ENCODE peak calls at places on chromosomes 13 and 19, in six cellular contexts. P is neuronal stem cell, C is H9, N is IMR-90, S is trophoblast cell, T is H1. L is an unnamed sample.

GRCh38 chr19:40800339-40800996 is 1.5 kb downstream of the EGLN2 start:
- DNase-seq in N (no peak), P (no peak), T (no peak), S (no peak), C (no peak), L (no peak)

GRCh38 chr13:33676045-33676699 is 141.8 kb upstream of the RFC3 start:
- DNase-seq in T (no peak), N (no peak), S (no peak), P (no peak), C (no peak), L (no peak)

GRCh38 chr19:47510516-47511127 is 4.2 kb downstream of the NAPA start:
- DNase-seq in S (no peak), P (no peak), C (no peak), N (no peak), T (no peak), L (no peak)

GRCh38 chr19:40277356-40277755 is 7.8 kb downstream of the AKT2 start:
- DNase-seq in S (no peak), T (no peak), N (no peak), P (no peak), C (no peak), L (no peak)

GRCh38 chr13:96089749-96090239 is at the start of gene HS6ST3:
- DNase-seq in S (peak), P (peak), C (peak), N (no peak), T (peak), L (peak)

GRCh38 chr19:49533551-49534488 is 6.0 kb downstream of the RCN3 start:
- DNase-seq in S (peak), P (peak), N (peak), C (peak), T (no peak), L (peak)

GRCh38 chr19:16801599-16801998 is 27.6 kb upstream of the SIN3B start:
- DNase-seq in P (no peak), S (no peak), C (no peak), T (no peak), N (peak), L (peak)

GRCh38 chr19:2603320-2603719 is 99.2 kb downstream of the GNG7 start:
- DNase-seq in C (peak), N (no peak), T (no peak), S (no peak), P (no peak), L (no peak)

GRCh38 chr19:5809053-5809452 is 4.2 kb downstream of the NRTN start:
- DNase-seq in N (no peak), C (no peak), S (no peak), P (no peak), T (no peak), L (no peak)

GRCh38 chr19:40284501-40285352 is at the start of gene AKT2:
- DNase-seq in P (peak), N (peak), T (peak), S (no peak), C (peak), L (peak)

GRCh38 chr19:35955881-35956634 is 19.9 kb downstream of the LRFN3 start:
- DNase-seq in P (no peak), C (no peak), N (no peak), T (no peak), S (no peak), L (no peak)

GRCh38 chr13:91368676-91369425 is 21.4 kb downstream of the MIR17HG start:
- DNase-seq in C (no peak), P (no peak), T (no peak), N (peak), S (no peak), L (peak)

GRCh38 chr19:22335716-22336115 is 49.5 kb downstream of the ZNF729 start:
- DNase-seq in T (no peak), S (no peak), P (no peak), C (no peak), N (no peak), L (no peak)

GRCh38 chr19:2149980-2150793 is 1.2 kb downstream of the AP3D1 start:
- DNase-seq in N (peak), C (no peak), S (no peak), P (no peak), T (no peak), L (peak)

GRCh38 chr19:41687419-41687818 is 651 bp downstream of the CEACAM7 start:
- DNase-seq in N (no peak), T (no peak), P (no peak), C (no peak), S (no peak), L (no peak)

GRCh38 chr19:1574354-1574753 is 6.2 kb upstream of the MEX3D start:
- DNase-seq in N (no peak), P (no peak), T (no peak), C (no peak), S (no peak), L (no peak)

GRCh38 chr19:2867025-2867991 is at the start of gene ZNF556:
- DNase-seq in P (no peak), T (no peak), N (no peak), S (no peak), C (no peak), L (no peak)

GRCh38 chr19:7170983-7171382 is 101.5 kb downstream of the ZNF557 start:
- DNase-seq in T (no peak), N (no peak), S (no peak), C (no peak), P (no peak), L (no peak)

GRCh38 chr19:5718032-5718578 is 1.8 kb downstream of the LONP1 start:
- DNase-seq in S (no peak), N (peak), T (no peak), C (no peak), P (no peak), L (peak)

GRCh38 chr13:73792796-73793195 is 341.4 kb downstream of the KLF12 start:
- DNase-seq in N (no peak), T (no peak), S (no peak), C (no peak), P (no peak), L (no peak)

GRCh38 chr19:49889687-49890348 is 6.9 kb downstream of the IL4I1 start:
- DNase-seq in N (peak), T (peak), C (peak), P (peak), S (peak), L (peak)

GRCh38 chr13:46605824-46606554 is 53.0 kb downstream of the LRCH1 start:
- DNase-seq in S (no peak), P (no peak), T (no peak), N (no peak), C (no peak), L (no peak)

GRCh38 chr19:49338691-49339363 is 3.6 kb downstream of the CD37 start:
- DNase-seq in P (peak), C (peak), S (peak), N (no peak), T (peak), L (peak)

GRCh38 chr13:93624371-93624777 is 397.8 kb downstream of the GPC6 start:
- DNase-seq in P (no peak), T (no peak), N (no peak), C (no peak), S (no peak), L (no peak)

GRCh38 chr13:31485651-31486051 is 253.7 kb upstream of the RXFP2 start:
- DNase-seq in T (no peak), C (no peak), P (no peak), S (peak), N (no peak), L (no peak)

GRCh38 chr19:34999498-35000337 is at the start of gene GRAMD1A:
- DNase-seq in C (peak), N (peak), S (peak), T (peak), P (peak), L (peak)

GRCh38 chr13:26424181-26424580 is 133.3 kb upstream of the WASF3 start:
- DNase-seq in P (no peak), S (no peak), C (no peak), T (no peak), N (no peak), L (no peak)

GRCh38 chr19:16544468-16545231 is 2.4 kb upstream of the CHERP start:
- DNase-seq in P (no peak), N (no peak), C (no peak), S (no peak), T (no peak), L (no peak)

GRCh38 chr13:44879452-44880058 is 109.7 kb downstream of the NUFIP1 start:
- DNase-seq in N (peak), P (no peak), C (no peak), T (no peak), S (peak), L (peak)

GRCh38 chr13:25987987-25988386 is 63.8 kb downstream of the SHISA2 start:
- DNase-seq in P (no peak), C (no peak), N (no peak), S (no peak), T (no peak), L (no peak)

GRCh38 chr13:21077360-21078353 is 16.3 kb upstream of the LATS2 start:
- DNase-seq in T (no peak), C (peak), N (no peak), P (no peak), S (no peak), L (no peak)

GRCh38 chr13:97018029-97018819 is 23.9 kb upstream of the OXGR1 start:
- DNase-seq in S (peak), P (no peak), T (no peak), N (peak), C (peak), L (peak)

GRCh38 chr13:49184621-49185020 is 35.5 kb upstream of the MLNR start:
- DNase-seq in S (no peak), T (peak), P (no peak), N (no peak), C (no peak), L (no peak)

GRCh38 chr13:41418027-41418426 is 39.3 kb upstream of the RGCC start:
- DNase-seq in T (no peak), P (no peak), N (peak), C (no peak), S (no peak), L (peak)

DNA sequence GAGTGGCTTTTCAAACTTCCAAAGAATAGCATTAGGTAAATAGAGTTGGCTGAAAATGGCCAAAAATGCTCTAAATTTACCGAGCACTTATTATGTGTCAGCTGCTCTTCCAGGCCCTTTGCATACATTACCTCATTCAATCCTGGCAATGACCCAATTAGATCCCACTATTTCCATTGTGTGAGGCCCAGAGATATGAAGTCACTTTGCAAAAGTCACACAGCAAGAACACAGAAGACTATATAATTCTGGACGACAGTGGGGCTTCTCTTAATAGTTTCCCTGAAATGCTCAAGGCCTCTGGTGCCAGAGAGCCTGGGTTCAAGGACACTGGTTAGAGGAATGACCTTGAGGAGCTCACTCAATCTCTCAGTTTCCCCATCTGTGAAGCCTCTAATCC is 146.8 kb downstream of the IER2 start:
- DNase-seq in S (no peak), P (no peak), C (no peak), T (no peak), N (peak), L (no peak)
- H3K18ac ChIP-seq in S (no peak), P (no peak), C (no peak), T (no peak), N (no peak), L (no peak)

GRCh38 chr13:110506859-110507566 is 54.5 kb downstream of the RAB20 start:
- DNase-seq in P (no peak), N (peak), C (no peak), S (no peak), T (no peak), L (peak)
- H3K14ac ChIP-seq in P (no peak), N (no peak), C (no peak), S (no peak), T (no peak), L (no peak)

GRCh38 chr19:55284405-55285058 is 735 bp downstream of the BRSK1 start:
- DNase-seq in C (peak), N (no peak), P (no peak), S (no peak), T (no peak), L (no peak)
- H3K18ac ChIP-seq in C (no peak), N (no peak), P (peak), S (peak), T (no peak), L (no peak)

GRCh38 chr19:10422846-10423245 is 2.5 kb downstream of the PDE4A start:
- DNase-seq in S (no peak), T (no peak), C (no peak), N (no peak), P (no peak), L (no peak)

GRCh38 chr19:10421240-10421948 is 1.1 kb downstream of the PDE4A start:
- DNase-seq in N (no peak), T (no peak), S (no peak), P (no peak), C (no peak), L (no peak)

GRCh38 chr19:10421981-10422461 is 1.7 kb downstream of the PDE4A start:
- DNase-seq in C (no peak), T (no peak), S (no peak), P (no peak), N (no peak), L (no peak)

GRCh38 chr19:10427169-10427568 is 6.8 kb downstream of the PDE4A start:
- DNase-seq in T (no peak), S (no peak), C (no peak), N (no peak), P (no peak), L (no peak)

GRCh38 chr19:10424011-10424637 is 3.8 kb downstream of the PDE4A start:
- DNase-seq in N (peak), T (no peak), P (peak), C (peak), S (peak), L (peak)
- H3K14ac ChIP-seq in N (no peak), T (no peak), P (no peak), C (no peak), S (no peak), L (no peak)

L was measured in mesenchymal stem cell.